ENCODE peak calls at places on chromosome 2, in six cellular contexts. F is NCI-H2081, R is adrenal gland, E is neural crest cell, U is D341Med, V is HT1080. M is an unnamed sample.

GRCh38 chr2:228699400-228699799 is 517.9 kb upstream of the SPHKAP start:
- DNase-seq in F (peak), R (no peak), E (no peak), U (no peak), V (no peak), M (no peak)

GRCh38 chr2:61016392-61017002 is 1.0 kb upstream of the PEX13 start:
- DNase-seq in F (no peak), R (no peak), E (no peak), U (no peak), V (no peak), M (no peak)

GRCh38 chr2:169828141-169828811 is 1.0 kb downstream of the UBR3 start:
- DNase-seq in F (peak), R (peak), E (peak), U (peak), V (peak), M (peak)

GRCh38 chr2:196565106-196565505 is 74.4 kb upstream of the CCDC150 start:
- DNase-seq in F (no peak), R (no peak), E (no peak), U (no peak), V (no peak), M (no peak)

GRCh38 chr2:216404010-216404618 is 8.2 kb upstream of the SMARCAL1 start:
- DNase-seq in F (peak), R (no peak), E (peak), U (peak), V (peak), M (peak)

GRCh38 chr2:143937563-143938346 is 582.2 kb downstream of the ZEB2 start:
- DNase-seq in F (peak), R (no peak), E (no peak), U (no peak), V (no peak), M (peak)

GRCh38 chr2:159168707-159169106 is 117.8 kb downstream of the WDSUB1 start:
- DNase-seq in F (no peak), R (no peak), E (no peak), U (no peak), V (peak), M (no peak)

GRCh38 chr2:28997237-28997846 is 16.2 kb downstream of the TOGARAM2 start:
- DNase-seq in F (no peak), R (no peak), E (no peak), U (no peak), V (peak), M (peak)

GRCh38 chr2:55223958-55224760 is 7.9 kb downstream of the CLHC1 start:
- DNase-seq in F (no peak), R (peak), E (no peak), U (no peak), V (no peak), M (peak)

GRCh38 chr2:220228310-220229006 is 601.0 kb downstream of the SLC4A3 start:
- DNase-seq in F (no peak), R (peak), E (no peak), U (no peak), V (peak), M (peak)

GRCh38 chr2:15359716-15360531 is 201.2 kb downstream of the NBAS start:
- DNase-seq in F (no peak), R (no peak), E (no peak), U (no peak), V (peak), M (peak)

GRCh38 chr2:60834270-60834717 is 47.1 kb upstream of the REL start:
- DNase-seq in F (no peak), R (no peak), E (no peak), U (no peak), V (no peak), M (no peak)

GRCh38 chr2:134155134-134155533 is 98.7 kb upstream of the MGAT5 start:
- DNase-seq in F (no peak), R (no peak), E (no peak), U (no peak), V (no peak), M (no peak)

GRCh38 chr2:73776869-73777519 is 2.9 kb downstream of the DUSP11 start:
- DNase-seq in F (no peak), R (no peak), E (no peak), U (no peak), V (peak), M (peak)

M was measured in foreskin fibroblast.